ENCODE peak calls at places on chromosomes 6 and 20, in seven cellular contexts. Y is A549; C is AG04449; V is fibroblast of pulmonary artery; A is CD4-positive, alpha-beta T cell; S is neural progenitor cell; T is stomach. U is an unnamed sample.
A peak's percentile ranks its signal among the peaks of the same experiment; 100 is the strongest.

GRCh38 chr20:19572031-19572430 is 186.0 kb upstream of the RIN2 start:
- DNase-seq in Y (no peak), C (no peak), V (no peak), A (no peak), S (no peak), T (no peak), U (no peak)

GRCh38 chr6:135334169-135334568 is 153.1 kb downstream of the MYB start:
- DNase-seq in Y (no peak), C (no peak), V (peak; percentile 27), A (no peak), S (no peak), T (no peak), U (no peak)

GRCh38 chr6:54598787-54599309 is 247.7 kb upstream of the FAM83B start:
- DNase-seq in Y (no peak), C (no peak), V (peak; percentile 73), A (no peak), S (no peak), T (no peak), U (no peak)

GRCh38 chr6:139370707-139371345 is 3.6 kb downstream of the CITED2 start:
- DNase-seq in Y (no peak), C (no peak), V (peak; percentile 46), A (no peak), S (no peak), T (no peak), U (no peak)

GRCh38 chr6:36958775-36959554 is 4.4 kb downstream of the PI16 start:
- DNase-seq in Y (no peak), C (no peak), V (no peak), A (peak; percentile 25), S (no peak), T (no peak), U (no peak)

GRCh38 chr6:38640216-38640909 is 634 bp upstream of the BTBD9 start:
- DNase-seq in Y (peak; percentile 33), C (no peak), V (no peak), A (peak; percentile 33), S (no peak), T (no peak), U (no peak)

GRCh38 chr20:51667002-51667408 is 101.2 kb downstream of the ATP9A start:
- DNase-seq in Y (no peak), C (no peak), V (no peak), A (no peak), S (no peak), T (no peak), U (no peak)

GRCh38 chr20:53904261-53904660 is 166.1 kb downstream of the BCAS1 start:
- DNase-seq in Y (no peak), C (no peak), V (no peak), A (no peak), S (no peak), T (no peak), U (no peak)

GRCh38 chr20:40489886-40490285 is 199.2 kb downstream of the MAFB start:
- DNase-seq in Y (no peak), C (peak; percentile 75), V (peak; percentile 48), A (no peak), S (no peak), T (no peak), U (no peak)

GRCh38 chr20:36825374-36826104 is 50.4 kb upstream of the TLDC2 start:
- DNase-seq in Y (no peak), C (no peak), V (no peak), A (no peak), S (peak; percentile 34), T (no peak), U (no peak)

GRCh38 chr6:24439858-24440539 is 37.3 kb downstream of the MRS2 start:
- DNase-seq in Y (no peak), C (no peak), V (no peak), A (no peak), S (no peak), T (no peak), U (no peak)

GRCh38 chr6:129141499-129141898 is 258.6 kb downstream of the LAMA2 start:
- DNase-seq in Y (no peak), C (no peak), V (peak; percentile 46), A (no peak), S (no peak), T (no peak), U (no peak)

GRCh38 chr20:57389695-57390603 is 1.2 kb upstream of the RBM38 start:
- DNase-seq in Y (no peak), C (no peak), V (no peak), A (no peak), S (peak; percentile 48), T (no peak), U (no peak)

GRCh38 chr6:48916523-48917050 is 546.5 kb downstream of the MMUT start:
- DNase-seq in Y (no peak), C (no peak), V (no peak), A (no peak), S (no peak), T (no peak), U (no peak)

GRCh38 chr6:158707826-158708225 is 58.0 kb downstream of the SYTL3 start:
- DNase-seq in Y (no peak), C (no peak), V (peak; percentile 14), A (no peak), S (no peak), T (peak; percentile 64), U (no peak)

GRCh38 chr20:49569403-49570115 is 1.6 kb upstream of the PTGIS start:
- DNase-seq in Y (no peak), C (no peak), V (no peak), A (no peak), S (peak; percentile 21), T (peak; percentile 19), U (no peak)

GRCh38 chr20:25278636-25279361 is 30.9 kb downstream of the PYGB start:
- DNase-seq in Y (no peak), C (no peak), V (no peak), A (peak; percentile 32), S (no peak), T (peak; percentile 21), U (no peak)

GRCh38 chr20:59242714-59243626 is 57.4 kb upstream of the EDN3 start:
- DNase-seq in Y (no peak), C (no peak), V (no peak), A (no peak), S (no peak), T (no peak), U (no peak)

GRCh38 chr20:51695574-51696303 is 72.5 kb downstream of the ATP9A start:
- DNase-seq in Y (peak; percentile 22), C (peak; percentile 40), V (peak; percentile 67), A (no peak), S (no peak), T (peak; percentile 31), U (peak; percentile 77)

GRCh38 chr6:148635070-148635743 is 111.6 kb upstream of the UST start:
- DNase-seq in Y (no peak), C (no peak), V (no peak), A (no peak), S (no peak), T (no peak), U (no peak)

GRCh38 chr20:19981091-19981490 is 36.1 kb upstream of the NAA20 start:
- DNase-seq in Y (no peak), C (no peak), V (no peak), A (no peak), S (no peak), T (no peak), U (no peak)

GRCh38 chr6:52518279-52518944 is 58.4 kb downstream of the TRAM2 start:
- DNase-seq in Y (no peak), C (no peak), V (no peak), A (no peak), S (no peak), T (no peak), U (no peak)

GRCh38 chr6:2744206-2744771 is 6.4 kb downstream of the MYLK4 start:
- DNase-seq in Y (peak; percentile 29), C (no peak), V (peak; percentile 33), A (no peak), S (no peak), T (peak; percentile 42), U (no peak)
- TF ChIP-seq CTCF in Y (peak; percentile 38), C (peak; percentile 31), V (peak; percentile 35), A (no peak), S (peak; percentile 30), T (no peak), U (peak; percentile 37)

GRCh38 chr20:3749689-3750639 is 17.5 kb downstream of the HSPA12B start:
- DNase-seq in Y (peak; percentile 98), C (no peak), V (no peak), A (no peak), S (peak; percentile 85), T (peak; percentile 39), U (no peak)

GRCh38 chr20:3752386-3752759 is 15.2 kb downstream of the ADISSP start:
- DNase-seq in Y (no peak), C (no peak), V (no peak), A (no peak), S (no peak), T (no peak), U (no peak)

GRCh38 chr20:3751664-3752385 is 15.7 kb downstream of the ADISSP start:
- DNase-seq in Y (no peak), C (no peak), V (no peak), A (peak; percentile 52), S (peak; percentile 87), T (peak; percentile 72), U (no peak)

GRCh38 chr20:3753098-3753497 is 14.5 kb downstream of the ADISSP start:
- DNase-seq in Y (peak; percentile 89), C (peak; percentile 16), V (peak; percentile 86), A (peak; percentile 61), S (peak; percentile 85), T (peak; percentile 70), U (no peak)

DNA sequence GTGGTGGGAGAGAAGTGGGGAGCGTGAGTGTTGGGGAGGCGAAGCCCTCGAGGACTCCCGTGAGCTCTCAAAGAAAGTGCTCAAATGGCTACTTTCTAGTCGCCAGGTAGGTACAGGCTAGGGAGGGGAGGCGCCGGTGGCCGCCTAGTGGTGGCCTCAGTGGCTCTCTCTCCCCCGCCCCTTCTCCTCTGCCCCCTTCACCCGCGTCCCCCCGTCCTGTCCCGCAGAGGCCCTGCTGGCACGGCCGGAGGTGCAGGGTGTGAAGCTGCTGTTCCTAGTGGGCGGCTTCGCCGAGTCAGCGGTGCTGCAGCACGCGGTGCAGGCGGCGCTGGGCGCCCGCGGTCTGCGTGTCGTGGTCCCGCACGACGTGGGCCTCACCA is 16.3 kb downstream of the ADISSP start:
- DNase-seq in Y (no peak), C (no peak), V (no peak), A (no peak), S (peak; percentile 35), T (no peak), U (no peak)
- TF ChIP-seq CTCF in Y (no peak), C (no peak), V (no peak), A (no peak), S (peak; percentile 44), T (no peak), U (no peak)

GRCh38 chr6:7673063-7673536 is 52.8 kb upstream of the BMP6 start:
- DNase-seq in Y (no peak), C (no peak), V (peak; percentile 42), A (no peak), S (peak; percentile 81), T (peak; percentile 32), U (peak; percentile 40)
- TF ChIP-seq CTCF in Y (no peak), C (no peak), V (no peak), A (no peak), S (peak; percentile 51), T (no peak), U (peak; percentile 8)

DNA sequence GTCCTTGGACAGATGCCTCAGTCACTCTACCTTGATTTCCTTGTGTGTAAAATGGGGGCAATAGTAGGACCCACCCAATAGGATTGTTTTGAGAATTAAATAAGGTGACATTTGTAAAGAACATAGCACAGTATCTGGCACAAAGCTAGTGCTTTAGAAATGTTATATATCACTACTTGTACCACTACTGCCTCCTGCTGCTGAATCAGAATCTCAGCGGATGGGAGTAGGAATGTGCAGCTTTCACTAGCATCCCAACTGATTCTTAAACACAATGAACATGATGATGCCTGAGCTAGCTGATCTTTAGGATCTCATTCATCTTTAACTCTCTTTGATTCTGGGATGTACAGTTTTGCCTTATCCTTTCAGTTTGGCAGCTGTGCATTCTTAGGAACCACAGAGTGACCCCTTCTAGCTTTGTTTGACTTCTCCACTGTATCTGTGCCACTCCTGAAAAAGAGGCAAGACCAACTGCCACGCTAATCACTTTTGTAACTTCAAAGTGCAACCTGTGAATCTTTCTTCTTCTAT is 7.2 kb downstream of the PBOV1 start:
- DNase-seq in Y (no peak), C (no peak), V (no peak), A (no peak), S (peak; percentile 56), T (no peak), U (no peak)
- TF ChIP-seq CTCF in Y (no peak), C (no peak), V (no peak), A (no peak), S (peak; percentile 53), T (no peak), U (no peak)